ENCODE peak calls at places on chromosome 22, in five cellular contexts. C is cardiac muscle cell, I is right atrium auricular region, W is kidney epithelial cell, B is body of pancreas. L is an unnamed sample.

GRCh38 chr22:36086629-36087254 is 58.1 kb upstream of the RBFOX2 start:
- DNase-seq in B (no peak), C (no peak), W (no peak), I (no peak), L (no peak)

GRCh38 chr22:20249797-20250354 is 18.2 kb downstream of the RTN4R start:
- DNase-seq in C (no peak), W (no peak), B (no peak), I (no peak), L (no peak)

GRCh38 chr22:44163536-44163935 is 17.2 kb upstream of the PARVG start:
- DNase-seq in I (no peak), C (no peak), B (no peak), W (no peak), L (no peak)

GRCh38 chr22:50190182-50190951 is 4.7 kb downstream of the TRABD start:
- DNase-seq in I (peak; percentile 79), C (peak; percentile 43), W (no peak), B (peak; percentile 84), L (no peak)

GRCh38 chr22:50313600-50313999 is 6.2 kb upstream of the PLXNB2 start:
- DNase-seq in W (no peak), C (no peak), I (no peak), B (no peak), L (no peak)

GRCh38 chr22:45072322-45072903 is 62.6 kb upstream of the PHF21B start:
- DNase-seq in B (no peak), I (no peak), C (no peak), W (peak; percentile 62), L (no peak)

GRCh38 chr22:45977003-45977395 is at the start of gene WNT7B:
- DNase-seq in I (no peak), W (no peak), B (no peak), C (peak; percentile 50), L (no peak)

GRCh38 chr22:33188316-33188715 is 130.1 kb upstream of the SYN3 start:
- DNase-seq in C (no peak), I (no peak), W (peak; percentile 9), B (no peak), L (no peak)

GRCh38 chr22:18114495-18114894 is 3.9 kb downstream of the TUBA8 start:
- DNase-seq in C (no peak), W (no peak), I (no peak), B (no peak), L (no peak)

GRCh38 chr22:29326481-29326880 is 11.0 kb upstream of the RASL10A start:
- DNase-seq in C (no peak), W (no peak), I (no peak), B (no peak), L (no peak)

GRCh38 chr22:28314959-28315358 is 364.7 kb downstream of the TTC28 start:
- DNase-seq in B (no peak), C (no peak), W (no peak), I (no peak), L (no peak)

GRCh38 chr22:42379961-42380537 is 52.2 kb downstream of the NFAM1 start:
- DNase-seq in B (no peak), I (no peak), C (no peak), W (no peak), L (no peak)

GRCh38 chr22:21760640-21761039 is 25.0 kb upstream of the YPEL1 start:
- DNase-seq in I (no peak), B (no peak), W (no peak), C (no peak), L (no peak)

GRCh38 chr22:19929586-19930302 is 11.8 kb upstream of the COMT start:
- DNase-seq in I (no peak), W (no peak), C (no peak), B (no peak), L (no peak)

GRCh38 chr22:49186293-49186692 is 641.4 kb downstream of the BRD1 start:
- DNase-seq in I (no peak), W (no peak), C (no peak), B (no peak), L (no peak)
- TF ChIP-seq CTCF in I (no peak), W (no peak), C (no peak), B (no peak), L (no peak)

GRCh38 chr22:31818481-31819392 is 64.9 kb downstream of the DEPDC5 start:
- DNase-seq in C (no peak), B (no peak), I (no peak), W (no peak), L (no peak)
- TF ChIP-seq CTCF in C (no peak), B (no peak), I (no peak), W (no peak), L (no peak)

GRCh38 chr22:39306456-39307361 is 12.7 kb downstream of the RPL3 start:
- DNase-seq in W (no peak), I (no peak), B (no peak), C (peak; percentile 59), L (no peak)
- TF ChIP-seq CTCF in W (peak; percentile 47), I (peak; percentile 47), B (no peak), C (peak; percentile 38), L (peak; percentile 57)

GRCh38 chr22:41201146-41201545 is 4.0 kb upstream of the L3MBTL2 start:
- DNase-seq in W (no peak), C (no peak), I (no peak), B (no peak), L (no peak)

GRCh38 chr22:41191467-41191866 is 13.6 kb upstream of the L3MBTL2 start:
- DNase-seq in W (no peak), C (no peak), I (no peak), B (no peak), L (no peak)

GRCh38 chr22:41197808-41198585 is 7.1 kb upstream of the L3MBTL2 start:
- DNase-seq in W (no peak), I (no peak), B (peak; percentile 32), C (peak; percentile 41), L (no peak)

GRCh38 chr22:41193829-41194228 is 11.3 kb upstream of the L3MBTL2 start:
- DNase-seq in W (no peak), B (no peak), I (no peak), C (no peak), L (no peak)

DNA sequence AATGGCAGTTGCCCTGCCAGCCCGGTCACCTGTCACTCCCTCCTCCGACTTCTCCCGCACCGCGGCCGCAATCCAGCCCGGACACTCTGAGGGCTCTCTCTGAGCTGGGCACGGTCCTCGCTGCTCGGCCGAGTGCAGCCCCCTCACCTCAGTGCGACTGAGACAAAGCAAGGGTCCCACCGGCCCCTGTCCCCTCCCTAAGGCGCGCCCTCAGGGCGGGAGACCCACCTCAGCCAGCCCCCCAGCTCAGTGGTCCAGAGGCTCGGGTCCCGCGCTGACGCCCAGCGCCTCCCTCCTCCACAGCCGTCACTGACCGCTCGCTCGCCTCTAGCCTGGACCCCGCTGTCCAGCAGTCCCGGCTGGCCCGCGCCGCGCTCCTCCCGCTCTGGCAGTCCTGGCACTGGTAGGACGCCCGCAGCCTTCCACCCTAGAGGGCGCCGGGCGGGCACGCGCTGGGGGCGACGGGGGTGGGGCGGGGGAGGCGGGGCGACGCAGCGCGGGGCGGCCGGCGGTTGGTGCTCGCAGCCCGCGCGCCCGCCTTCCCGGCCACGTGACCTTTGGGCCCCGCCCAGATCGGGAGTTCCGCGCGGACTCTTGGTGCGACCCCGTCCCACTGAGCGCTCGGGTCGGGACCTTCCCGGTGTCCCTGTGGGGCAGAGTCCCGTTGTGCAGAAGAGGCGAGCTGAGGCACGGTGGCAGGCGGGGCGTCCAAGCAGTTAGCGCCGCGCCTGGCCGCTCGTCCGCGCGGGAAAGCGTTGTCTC is 7.9 kb upstream of the L3MBTL2 start:
- DNase-seq in C (peak; percentile 89), I (peak; percentile 69), B (peak; percentile 79), W (no peak), L (peak; percentile 87)
- TF ChIP-seq CTCF in C (peak; percentile 14), I (no peak), B (no peak), W (no peak), L (no peak)

GRCh38 chr22:39240841-39241631 is 3.7 kb downstream of the PDGFB start:
- DNase-seq in B (peak; percentile 64), C (no peak), W (no peak), I (peak; percentile 76), L (no peak)
- TF ChIP-seq CTCF in B (no peak), C (no peak), W (no peak), I (no peak), L (no peak)

DNA sequence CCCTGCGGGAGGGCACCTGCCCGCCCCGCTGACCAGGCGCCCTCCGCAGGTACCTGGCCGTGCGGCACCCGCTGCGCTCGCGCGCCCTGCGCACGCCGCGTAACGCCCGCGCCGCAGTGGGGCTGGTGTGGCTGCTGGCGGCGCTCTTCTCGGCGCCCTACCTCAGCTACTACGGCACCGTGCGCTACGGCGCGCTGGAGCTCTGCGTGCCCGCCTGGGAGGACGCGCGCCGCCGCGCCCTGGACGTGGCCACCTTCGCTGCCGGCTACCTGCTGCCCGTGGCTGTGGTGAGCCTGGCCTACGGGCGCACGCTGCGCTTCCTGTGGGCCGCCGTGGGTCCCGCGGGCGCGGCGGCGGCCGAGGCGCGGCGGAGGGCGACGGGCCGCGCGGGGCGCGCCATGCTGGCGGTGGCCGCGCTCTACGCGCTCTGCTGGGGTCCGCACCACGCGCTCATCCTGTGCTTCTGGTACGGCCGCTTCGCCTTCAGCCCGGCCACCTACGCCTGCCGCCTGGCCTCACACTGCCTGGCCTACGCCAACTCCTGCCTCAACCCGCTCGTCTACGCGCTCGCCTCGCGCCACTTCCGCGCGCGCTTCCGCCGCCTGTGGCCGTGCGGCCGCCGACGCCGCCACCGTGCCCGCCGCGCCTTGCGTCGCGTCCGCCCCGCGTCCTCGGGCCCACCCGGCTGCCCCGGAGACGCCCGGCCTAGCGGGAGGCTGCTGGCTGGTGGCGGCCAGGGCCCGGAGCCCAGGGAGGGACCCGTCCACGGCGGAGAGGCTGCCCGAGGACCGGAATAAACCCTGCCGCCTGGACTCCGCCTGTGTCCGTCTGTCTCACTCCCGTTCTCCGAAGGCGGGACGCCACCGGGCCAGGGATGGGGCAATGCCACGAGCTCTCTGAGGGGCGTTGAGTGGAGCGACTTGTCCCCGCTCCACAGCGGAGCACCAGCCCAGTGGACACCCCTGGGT is 1.8 kb downstream of the GALR3 start:
- DNase-seq in B (no peak), C (no peak), I (no peak), W (no peak), L (no peak)
- TF ChIP-seq CTCF in B (no peak), C (no peak), I (no peak), W (no peak), L (no peak)

GRCh38 chr22:37905534-37906363 is at the start of gene MICALL1:
- DNase-seq in I (peak; percentile 59), W (no peak), B (peak; percentile 79), C (peak; percentile 89), L (peak; percentile 81)
- TF ChIP-seq CTCF in I (peak; percentile 44), W (no peak), B (peak; percentile 45), C (no peak), L (peak; percentile 30)

GRCh38 chr22:38824587-38824986 is 19.2 kb downstream of the NPTXR start:
- DNase-seq in B (peak; percentile 50), W (no peak), I (no peak), C (peak; percentile 95), L (no peak)
- TF ChIP-seq CTCF in B (peak; percentile 10), W (peak; percentile 70), I (peak; percentile 52), C (peak; percentile 65), L (peak; percentile 73)